ENCODE peak calls at places on chromosomes 4 and X, in five cellular contexts. P, W, Y, T and O are unnamed samples.
A peak's percentile ranks its signal among the peaks of the same experiment; 100 is the strongest.

GRCh38 chr4:108313546-108314339 is 145.0 kb upstream of the LEF1 start:
- DNase-seq in T (no peak), W (no peak), P (no peak), Y (no peak), O (no peak)

GRCh38 chr4:38856524-38857337 is at the start of gene TLR6:
- DNase-seq in P (no peak), Y (no peak), T (peak; percentile 91), W (peak; percentile 48), O (peak; percentile 64)

GRCh38 chrX:136057567-136057966 is 72.3 kb downstream of the SLC9A6 start:
- DNase-seq in T (no peak), P (no peak), Y (no peak), W (no peak), O (no peak)

GRCh38 chrX:42246814-42247213 is 323.5 kb upstream of the CASK start:
- DNase-seq in W (peak; percentile 4), T (no peak), P (no peak), Y (no peak), O (no peak)

GRCh38 chr4:22190855-22191254 is 242.3 kb upstream of the KCNIP4 start:
- DNase-seq in Y (no peak), P (no peak), T (no peak), W (peak; percentile 94), O (no peak)

GRCh38 chr4:80367737-80368136 is 32.2 kb downstream of the CFAP299 start:
- DNase-seq in T (no peak), W (peak; percentile 39), Y (no peak), P (no peak), O (no peak)

GRCh38 chr4:156475322-156475721 is 496.3 kb downstream of the PDGFC start:
- DNase-seq in Y (no peak), P (no peak), W (peak; percentile 70), T (no peak), O (no peak)

GRCh38 chr4:112557676-112558411 is 41.9 kb upstream of the NEUROG2 start:
- DNase-seq in T (no peak), Y (no peak), P (no peak), W (peak; percentile 6), O (no peak)

GRCh38 chr4:17437396-17437795 is 74.5 kb downstream of the QDPR start:
- DNase-seq in W (no peak), Y (no peak), T (no peak), P (no peak), O (no peak)

GRCh38 chrX:150575415-150575814 is 7.0 kb downstream of the MTM1 start:
- DNase-seq in W (peak; percentile 45), T (no peak), Y (no peak), P (no peak), O (no peak)

GRCh38 chr4:2484993-2485392 is 16.1 kb downstream of the RNF4 start:
- DNase-seq in Y (peak; percentile 59), P (peak; percentile 78), T (peak; percentile 94), W (peak; percentile 9), O (peak; percentile 83)

GRCh38 chrX:47234583-47234982 is 1.8 kb downstream of the USP11 start:
- DNase-seq in P (no peak), Y (no peak), T (no peak), W (no peak), O (no peak)

GRCh38 chrX:103941201-103941975 is 21.0 kb upstream of the TMSB15B start:
- DNase-seq in W (peak; percentile 43), Y (no peak), P (no peak), T (no peak), O (no peak)

GRCh38 chr4:16029329-16029728 is 54.5 kb downstream of the PROM1 start:
- DNase-seq in T (no peak), P (no peak), W (peak; percentile 82), Y (no peak), O (no peak)

GRCh38 chrX:48631376-48632090 is 34.2 kb downstream of the WDR13 start:
- DNase-seq in W (peak; percentile 82), T (peak; percentile 87), Y (peak; percentile 74), P (no peak), O (no peak)

GRCh38 chr4:122038896-122039295 is 87.0 kb upstream of the TRPC3 start:
- DNase-seq in T (no peak), P (no peak), Y (no peak), W (no peak), O (no peak)

GRCh38 chr4:12636191-12636590 is 847.9 kb downstream of the RAB28 start:
- DNase-seq in T (no peak), Y (no peak), W (no peak), P (no peak), O (no peak)

GRCh38 chr4:104382961-104383360 is 111.7 kb downstream of the CXXC4 start:
- DNase-seq in T (no peak), P (no peak), W (no peak), Y (no peak), O (no peak)

GRCh38 chr4:148955926-148956325 is 513.7 kb upstream of the NR3C2 start:
- DNase-seq in T (no peak), Y (no peak), P (no peak), W (peak; percentile 29), O (no peak)

GRCh38 chr4:26062221-26062620 is 148.2 kb downstream of the SMIM20 start:
- DNase-seq in Y (no peak), T (no peak), P (no peak), W (peak; percentile 51), O (no peak)

GRCh38 chr4:43607827-43608461 is 715.4 kb downstream of the GRXCR1 start:
- DNase-seq in W (no peak), P (no peak), T (no peak), Y (no peak), O (no peak)

GRCh38 chr4:2762048-2762447 is 5.9 kb upstream of the TNIP2 start:
- DNase-seq in W (no peak), Y (no peak), P (no peak), T (no peak), O (no peak)

GRCh38 chr4:38752393-38752961 is 30.3 kb downstream of the TLR10 start:
- DNase-seq in P (no peak), W (peak; percentile 63), T (no peak), Y (no peak), O (no peak)

GRCh38 chrX:75181721-75182120 is 25.6 kb upstream of the ABCB7 start:
- DNase-seq in P (no peak), Y (no peak), W (peak; percentile 65), T (no peak), O (no peak)

GRCh38 chr4:181962321-181962720 is 280.9 kb upstream of the TENM3 start:
- DNase-seq in Y (no peak), P (no peak), T (no peak), W (peak; percentile 70), O (no peak)

GRCh38 chr4:76504613-76505465 is 69.8 kb downstream of the SHROOM3 start:
- DNase-seq in T (no peak), W (peak; percentile 49), P (no peak), Y (no peak), O (no peak)

GRCh38 chr4:142128529-142128928 is 492.1 kb downstream of the IL15 start:
- DNase-seq in W (peak; percentile 59), Y (peak; percentile 34), P (no peak), T (peak; percentile 46), O (no peak)

GRCh38 chrX:34903316-34903715 is 39.3 kb upstream of the FAM47B start:
- DNase-seq in W (no peak), T (no peak), P (no peak), Y (no peak), O (no peak)

GRCh38 chr4:133000012-133000411 is 149.1 kb upstream of the PCDH10 start:
- DNase-seq in P (no peak), T (no peak), W (peak; percentile 78), Y (no peak), O (no peak)

GRCh38 chrX:1676866-1677265 is 62.0 kb downstream of the ASMT start:
- DNase-seq in T (no peak), Y (peak; percentile 24), W (no peak), P (no peak), O (no peak)

GRCh38 chr4:142984871-142985585 is 138.9 kb upstream of the INPP4B start:
- DNase-seq in Y (no peak), P (no peak), W (peak; percentile 9), T (no peak), O (no peak)

GRCh38 chr4:73725499-73725898 is 14.9 kb upstream of the CXCL8 start:
- DNase-seq in T (no peak), P (no peak), W (no peak), Y (no peak), O (no peak)

DNA sequence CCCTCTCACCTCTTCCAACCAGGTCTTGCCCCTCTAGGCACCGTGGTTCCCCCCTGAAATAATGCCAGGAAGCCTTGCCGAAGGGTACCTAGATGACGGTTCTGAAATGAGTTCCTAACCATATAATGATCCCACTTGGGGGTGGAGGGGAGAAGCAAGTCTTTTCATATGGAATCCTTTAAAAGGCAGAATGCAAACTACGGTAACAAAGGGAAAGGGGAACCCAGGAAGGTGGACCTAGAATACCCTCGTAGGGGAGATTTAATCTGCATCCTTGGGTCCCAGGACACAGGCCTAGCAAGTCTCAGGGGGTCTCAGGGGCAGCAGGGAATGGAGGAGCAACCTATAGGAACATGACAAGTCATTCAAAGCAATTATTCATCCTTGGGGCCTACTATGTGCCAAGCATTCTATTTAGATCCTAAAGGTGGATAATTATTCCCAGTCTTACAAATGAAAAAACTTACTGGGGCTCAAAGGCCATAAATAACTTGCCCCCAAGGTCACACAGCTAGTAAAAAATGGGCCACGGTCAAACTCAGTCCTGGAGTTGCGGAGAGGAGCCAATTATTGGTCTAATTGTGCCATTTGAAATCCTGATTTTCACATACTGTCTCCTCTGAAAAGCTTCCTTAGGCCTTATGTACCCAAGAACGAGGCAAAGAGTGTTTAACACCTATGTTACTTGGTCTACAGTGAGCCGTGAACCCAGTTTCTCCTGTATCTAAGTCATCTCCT is 8.8 kb downstream of the BCOR start:
- DNase-seq in T (no peak), W (no peak), Y (no peak), P (no peak), O (no peak)
- H3K4me3 ChIP-seq in T (no peak overlapping the region), W (no peak overlapping the region), Y (no peak overlapping the region), P (no peak overlapping the region), O (no peak overlapping the region)

GRCh38 chr4:84939111-84939510 is 27.4 kb downstream of the WDFY3 start:
- DNase-seq in P (no peak), Y (no peak), W (no peak), T (no peak), O (no peak)
- H3K27ac ChIP-seq in P (peak overlapping the region; percentile 59), Y (peak overlapping the region; percentile 65), W (peak overlapping the region; percentile 10), T (no peak overlapping the region), O (no peak overlapping the region)

GRCh38 chrX:7108995-7109634 is 38.4 kb upstream of the STS start:
- DNase-seq in P (no peak), T (no peak), Y (no peak), W (peak; percentile 11), O (no peak)
- H3K4me3 ChIP-seq in P (no peak overlapping the region), T (peak overlapping the region; percentile 14), Y (peak overlapping the region; percentile 44), W (no peak overlapping the region), O (no peak overlapping the region)

DNA sequence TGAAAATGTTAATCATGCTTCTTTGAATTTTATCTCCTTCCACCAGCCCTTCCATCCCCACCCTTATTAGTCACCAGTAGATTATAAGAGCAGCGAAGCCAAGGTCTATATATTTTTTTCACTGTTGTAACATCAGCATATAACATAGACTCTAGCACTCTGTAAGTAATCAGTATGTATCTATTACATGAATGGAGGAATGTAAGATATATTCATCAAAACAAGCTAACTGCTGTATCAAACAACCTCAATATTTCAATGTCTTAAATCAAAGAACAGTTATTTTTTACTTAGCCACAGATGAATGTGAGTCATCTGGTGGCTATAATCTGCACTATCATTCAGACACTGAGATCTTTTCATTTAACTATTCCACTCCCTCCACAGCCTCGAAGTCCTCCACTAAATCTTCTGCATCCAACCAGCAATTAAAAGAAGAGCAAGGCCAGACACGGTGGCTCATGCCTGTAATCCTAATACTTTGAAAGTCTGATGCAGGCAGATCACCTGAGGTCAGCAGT is 178.9 kb downstream of the CENPC start:
- DNase-seq in T (no peak), W (peak; percentile 53), P (no peak), Y (no peak), O (no peak)
- H3K27ac ChIP-seq in T (no peak overlapping the region), W (no peak overlapping the region), P (no peak overlapping the region), Y (no peak overlapping the region), O (no peak overlapping the region)